ENCODE peak calls at places on chromosomes 5 and 9, in five cellular contexts. M, V, Y, Z and N are unnamed samples.

GRCh38 chr9:127887792-127888191 is 10.3 kb upstream of the AK1 start:
- DNase-seq in M (no peak), V (no peak), Y (no peak), Z (no peak), N (no peak)

GRCh38 chr5:95565280-95565920 is 10.5 kb downstream of the ARSK start:
- DNase-seq in M (no peak), V (no peak), Y (peak), Z (no peak), N (no peak)

GRCh38 chr9:118367383-118367782 is 663.2 kb downstream of the TLR4 start:
- DNase-seq in M (no peak), V (no peak), Y (no peak), Z (no peak), N (no peak)

GRCh38 chr9:94934816-94935328 is 208.4 kb downstream of the AOPEP start:
- DNase-seq in M (no peak), V (no peak), Y (no peak), Z (no peak), N (no peak)

GRCh38 chr5:122971333-122971732 is 65.2 kb downstream of the PPIC start:
- DNase-seq in M (no peak), V (no peak), Y (no peak), Z (no peak), N (no peak)

GRCh38 chr5:132420706-132421272 is 51.3 kb downstream of the SLC22A5 start:
- DNase-seq in M (no peak), V (no peak), Y (no peak), Z (no peak), N (no peak)

GRCh38 chr5:173119719-173120118 is 24.6 kb upstream of the BNIP1 start:
- DNase-seq in M (no peak), V (no peak), Y (no peak), Z (no peak), N (no peak)

GRCh38 chr9:97737429-97737828 is 40.3 kb upstream of the XPA start:
- DNase-seq in M (no peak), V (no peak), Y (no peak), Z (no peak), N (no peak)

GRCh38 chr5:172385661-172386187 is 68.6 kb downstream of the SH3PXD2B start:
- DNase-seq in M (no peak), V (no peak), Y (no peak), Z (no peak), N (no peak)

GRCh38 chr5:71744009-71744792 is 25.1 kb downstream of the CARTPT start:
- DNase-seq in M (no peak), V (no peak), Y (no peak), Z (no peak), N (no peak)

GRCh38 chr9:69605406-69605805 is 66.8 kb downstream of the APBA1 start:
- DNase-seq in M (no peak), V (no peak), Y (no peak), Z (no peak), N (peak)

GRCh38 chr5:122576266-122577016 is 198.4 kb upstream of the SNX2 start:
- DNase-seq in M (no peak), V (no peak), Y (peak), Z (peak), N (no peak)

GRCh38 chr5:175800656-175801081 is 70.7 kb upstream of the CPLX2 start:
- DNase-seq in M (no peak), V (no peak), Y (no peak), Z (no peak), N (no peak)

GRCh38 chr5:65163698-65164097 is 318.0 kb downstream of the ADAMTS6 start:
- DNase-seq in M (no peak), V (no peak), Y (no peak), Z (no peak), N (no peak)

GRCh38 chr5:82939326-82939725 is 137.9 kb downstream of the TMEM167A start:
- DNase-seq in M (no peak), V (no peak), Y (no peak), Z (no peak), N (no peak)

GRCh38 chr9:127130661-127131538 is 8.5 kb upstream of the ANGPTL2 start:
- DNase-seq in M (peak), V (peak), Y (peak), Z (peak), N (peak)

GRCh38 chr5:68682400-68683152 is 411.2 kb upstream of the SLC30A5 start:
- DNase-seq in M (no peak), V (no peak), Y (no peak), Z (no peak), N (no peak)

GRCh38 chr9:105711867-105712266 is 17.5 kb downstream of the TMEM38B start:
- DNase-seq in M (peak), V (no peak), Y (no peak), Z (no peak), N (no peak)

GRCh38 chr5:3602713-3603502 is 7.3 kb downstream of the IRX1 start:
- DNase-seq in M (peak), V (no peak), Y (peak), Z (no peak), N (no peak)

GRCh38 chr9:224540-225520 is 10.2 kb downstream of the DOCK8 start:
- DNase-seq in M (no peak), V (no peak), Y (peak), Z (no peak), N (no peak)

GRCh38 chr9:94948567-94949235 is 222.2 kb downstream of the AOPEP start:
- DNase-seq in M (no peak), V (no peak), Y (no peak), Z (no peak), N (no peak)

GRCh38 chr5:125560476-125561225 is 814.2 kb upstream of the ZNF608 start:
- DNase-seq in M (no peak), V (no peak), Y (peak), Z (no peak), N (no peak)

GRCh38 chr5:4142842-4143241 is 547.2 kb downstream of the IRX1 start:
- DNase-seq in M (no peak), V (no peak), Y (no peak), Z (no peak), N (no peak)

GRCh38 chr5:109450129-109450877 is 40.5 kb upstream of the PJA2 start:
- DNase-seq in M (no peak), V (no peak), Y (no peak), Z (no peak), N (no peak)
- H3K4me3 ChIP-seq in M (no peak), V (no peak), Y (no peak), Z (no peak), N (no peak)

GRCh38 chr5:159322180-159322579 is 8.1 kb downstream of the IL12B start:
- DNase-seq in M (no peak), V (no peak), Y (no peak), Z (no peak), N (no peak)
- H3K4me3 ChIP-seq in M (no peak), V (no peak), Y (no peak), Z (no peak), N (no peak)

DNA sequence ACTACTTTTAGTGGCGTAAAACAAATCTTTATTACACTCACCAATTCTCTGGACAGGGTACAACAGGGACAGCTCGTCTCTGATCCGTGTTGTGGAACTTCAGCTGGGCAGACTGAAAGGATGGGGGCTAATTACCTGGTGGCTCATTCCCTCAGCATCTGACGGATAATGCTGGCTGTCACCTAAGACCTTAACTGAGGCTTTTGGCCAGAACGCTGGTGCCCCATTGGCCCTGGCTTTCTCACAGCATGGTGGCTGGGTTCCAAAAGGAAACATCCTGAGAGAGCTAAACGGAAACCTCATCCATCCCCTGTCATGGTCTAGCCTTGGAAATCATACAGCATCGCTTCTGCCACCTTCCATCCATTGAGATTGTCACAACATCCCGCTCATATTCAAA is 62.9 kb downstream of the RAI14 start:
- DNase-seq in M (no peak), V (no peak), Y (no peak), Z (no peak), N (no peak)
- H3K4me3 ChIP-seq in M (no peak), V (no peak), Y (no peak), Z (no peak), N (no peak)

GRCh38 chr5:42992035-42992570 is 48.0 kb downstream of the ANXA2R start:
- DNase-seq in M (peak), V (peak), Y (peak), Z (no peak), N (no peak)

GRCh38 chr5:42994285-42995151 is 45.6 kb downstream of the ANXA2R start:
- DNase-seq in M (peak), V (peak), Y (peak), Z (peak), N (peak)

GRCh38 chr5:42991477-42992034 is 48.6 kb downstream of the ANXA2R start:
- DNase-seq in M (no peak), V (no peak), Y (no peak), Z (no peak), N (no peak)

GRCh38 chr5:42995152-42995751 is 44.9 kb downstream of the ANXA2R start:
- DNase-seq in M (no peak), V (no peak), Y (peak), Z (no peak), N (no peak)

GRCh38 chr5:42993516-42994284 is 46.4 kb downstream of the ANXA2R start:
- DNase-seq in M (no peak), V (no peak), Y (peak), Z (no peak), N (no peak)
- H3K4me3 ChIP-seq in M (peak), V (peak), Y (peak), Z (peak), N (peak)

GRCh38 chr9:119369670-119370366 is 583 bp upstream of the BRINP1 start:
- DNase-seq in M (no peak), V (no peak), Y (no peak), Z (no peak), N (no peak)
- H3K4me3 ChIP-seq in M (peak), V (peak), Y (no peak), Z (peak), N (no peak)

DNA sequence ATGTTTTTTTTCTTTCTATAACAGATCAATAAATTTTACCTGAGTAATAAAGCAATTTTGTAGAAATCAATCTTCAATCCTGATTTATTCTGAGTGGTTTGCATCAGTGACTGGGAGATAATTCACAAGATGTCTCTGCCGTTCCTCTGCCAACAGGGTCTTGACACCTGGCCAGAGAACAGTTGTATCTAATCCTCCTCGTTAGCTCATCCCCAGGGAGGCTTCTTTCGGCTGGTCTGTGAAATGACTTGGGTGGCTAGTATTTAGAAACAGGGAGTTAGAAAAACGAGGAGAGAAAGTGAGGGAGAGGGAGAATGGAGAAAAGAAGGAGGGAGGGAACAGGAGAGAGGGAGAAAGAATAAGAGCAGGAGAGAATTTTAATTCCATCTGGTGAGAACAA is 600.3 kb upstream of the TLE4 start:
- DNase-seq in M (no peak), V (no peak), Y (no peak), Z (no peak), N (no peak)
- H3K4me3 ChIP-seq in M (no peak), V (no peak), Y (no peak), Z (no peak), N (no peak)